ENCODE peak calls at places on chromosome 3, in eight cellular contexts. N is GM23248; O is D341Med; T is neuronal stem cell; V is ELF-1; P is activated naive CD4-positive, alpha-beta T cell treated with anti-CD3 and anti-CD28 coated beads, Interleukin-2, amount 50 U/mL, for 16 hours; X is M059J; Z is activated CD4-positive, alpha-beta T cell treated with anti-CD3 and anti-CD28 coated beads, Interleukin-2, amount 50 U/mL, for 24 hours. K is an unnamed sample.

GRCh38 chr3:28743843-28744242 is 395.2 kb upstream of the AZI2 start:
- DNase-seq in N (no peak), O (no peak), T (no peak), V (no peak), P (no peak), X (peak), Z (no peak), K (no peak)

GRCh38 chr3:131341761-131342160 is 39.8 kb upstream of the NUDT16 start:
- DNase-seq in N (no peak), O (no peak), T (no peak), V (no peak), P (no peak), X (no peak), Z (no peak), K (no peak)

GRCh38 chr3:168812234-168812633 is 716.5 kb upstream of the GOLIM4 start:
- DNase-seq in N (no peak), O (no peak), T (peak), V (peak), P (no peak), X (no peak), Z (no peak), K (no peak)

GRCh38 chr3:69579527-69580165 is 159.6 kb upstream of the MITF start:
- DNase-seq in N (no peak), O (peak), T (no peak), V (no peak), P (no peak), X (no peak), Z (no peak), K (no peak)

GRCh38 chr3:114527036-114527644 is 233.3 kb downstream of the TIGIT start:
- DNase-seq in N (peak), O (no peak), T (no peak), V (no peak), P (no peak), X (peak), Z (no peak), K (peak)

GRCh38 chr3:118548434-118548833 is 486.2 kb downstream of the IGSF11 start:
- DNase-seq in N (no peak), O (no peak), T (no peak), V (no peak), P (no peak), X (peak), Z (no peak), K (peak)

GRCh38 chr3:149555941-149556340 is 81.4 kb downstream of the TM4SF4 start:
- DNase-seq in N (peak), O (no peak), T (no peak), V (no peak), P (no peak), X (peak), Z (no peak), K (no peak)

GRCh38 chr3:58998476-58999117 is 51.2 kb downstream of the CFAP20DC start:
- DNase-seq in N (peak), O (no peak), T (no peak), V (no peak), P (no peak), X (peak), Z (no peak), K (peak)

GRCh38 chr3:124558898-124559649 is 171.2 kb upstream of the UMPS start:
- DNase-seq in N (peak), O (peak), T (no peak), V (peak), P (no peak), X (peak), Z (no peak), K (peak)

GRCh38 chr3:101623656-101624055 is 49.7 kb downstream of the PCNP start:
- DNase-seq in N (no peak), O (no peak), T (no peak), V (no peak), P (no peak), X (no peak), Z (no peak), K (no peak)

GRCh38 chr3:186722457-186722856 is 5.3 kb downstream of the KNG1 start:
- DNase-seq in N (peak), O (peak), T (no peak), V (peak), P (no peak), X (peak), Z (no peak), K (no peak)

GRCh38 chr3:112653209-112653871 is 12.4 kb upstream of the CCDC80 start:
- DNase-seq in N (peak), O (no peak), T (no peak), V (no peak), P (no peak), X (peak), Z (no peak), K (peak)

GRCh38 chr3:157156844-157157635 is 2.9 kb downstream of the CCNL1 start:
- DNase-seq in N (peak), O (no peak), T (no peak), V (no peak), P (no peak), X (peak), Z (no peak), K (no peak)

GRCh38 chr3:134038716-134039115 is 9.0 kb upstream of the SLCO2A1 start:
- DNase-seq in N (no peak), O (peak), T (no peak), V (no peak), P (no peak), X (no peak), Z (no peak), K (no peak)

GRCh38 chr3:146250449-146251382 is at the start of gene PLSCR4:
- DNase-seq in N (peak), O (peak), T (peak), V (peak), P (peak), X (peak), Z (no peak), K (peak)

GRCh38 chr3:142356818-142357217 is 91.0 kb downstream of the XRN1 start:
- DNase-seq in N (no peak), O (no peak), T (no peak), V (no peak), P (no peak), X (no peak), Z (no peak), K (no peak)

GRCh38 chr3:46495901-46496456 is 1.8 kb upstream of the RTP3 start:
- DNase-seq in N (peak), O (no peak), T (no peak), V (peak), P (no peak), X (peak), Z (no peak), K (peak)

GRCh38 chr3:4795905-4796304 is 183.3 kb upstream of the BHLHE40 start:
- DNase-seq in N (no peak), O (no peak), T (no peak), V (no peak), P (no peak), X (no peak), Z (no peak), K (peak)

GRCh38 chr3:36543276-36543997 is 163.1 kb downstream of the STAC start:
- DNase-seq in N (peak), O (no peak), T (no peak), V (no peak), P (no peak), X (no peak), Z (no peak), K (no peak)

GRCh38 chr3:126706631-126707030 is 2.6 kb downstream of the CHCHD6 start:
- DNase-seq in N (no peak), O (no peak), T (no peak), V (no peak), P (no peak), X (no peak), Z (no peak), K (no peak)

GRCh38 chr3:149299938-149300791 is 33.3 kb downstream of the TM4SF18 start:
- DNase-seq in N (peak), O (no peak), T (no peak), V (peak), P (no peak), X (peak), Z (no peak), K (peak)

GRCh38 chr3:195769551-195769950 is 42.2 kb downstream of the MUC4 start:
- DNase-seq in N (no peak), O (no peak), T (no peak), V (no peak), P (no peak), X (no peak), Z (no peak), K (no peak)